ENCODE peak calls at places on chromosomes 2 and 18, in nine cellular contexts. One of them, this sample, is unnamed.

GRCh38 chr2:19361325-19361990 is 3.0 kb upstream of the OSR1 start:
- DNase-seq in kidney tubule cell: no peak
- DNase-seq in fibroblast of lung: peak
- DNase-seq in activated naive CD4-positive, alpha-beta T cell treated with anti-CD3 and anti-CD28 coated beads for 36 hours: peak
- DNase-seq in kidney: peak
- DNase-seq in neural crest cell: no peak
- DNase-seq in occipital lobe: no peak
- DNase-seq in CD8-positive, alpha-beta memory T cell: peak
- DNase-seq in smooth muscle cell of the brain vasculature: no peak
- DNase-seq in this sample: no peak

GRCh38 chr2:181153886-181154285 is 173.5 kb downstream of the UBE2E3 start:
- DNase-seq in kidney tubule cell: no peak
- DNase-seq in fibroblast of lung: peak
- DNase-seq in activated naive CD4-positive, alpha-beta T cell treated with anti-CD3 and anti-CD28 coated beads for 36 hours: no peak
- DNase-seq in kidney: no peak
- DNase-seq in neural crest cell: no peak
- DNase-seq in occipital lobe: no peak
- DNase-seq in CD8-positive, alpha-beta memory T cell: no peak
- DNase-seq in smooth muscle cell of the brain vasculature: no peak
- DNase-seq in this sample: no peak

GRCh38 chr2:44778671-44779476 is 162.6 kb upstream of the SIX3 start:
- DNase-seq in kidney tubule cell: no peak
- DNase-seq in fibroblast of lung: no peak
- DNase-seq in activated naive CD4-positive, alpha-beta T cell treated with anti-CD3 and anti-CD28 coated beads for 36 hours: no peak
- DNase-seq in kidney: no peak
- DNase-seq in neural crest cell: no peak
- DNase-seq in occipital lobe: no peak
- DNase-seq in CD8-positive, alpha-beta memory T cell: no peak
- DNase-seq in smooth muscle cell of the brain vasculature: no peak
- DNase-seq in this sample: no peak

GRCh38 chr2:119231975-119232665 is 8.5 kb downstream of the STEAP3 start:
- DNase-seq in kidney tubule cell: peak
- DNase-seq in fibroblast of lung: peak
- DNase-seq in activated naive CD4-positive, alpha-beta T cell treated with anti-CD3 and anti-CD28 coated beads for 36 hours: peak
- DNase-seq in kidney: no peak
- DNase-seq in neural crest cell: no peak
- DNase-seq in occipital lobe: no peak
- DNase-seq in CD8-positive, alpha-beta memory T cell: no peak
- DNase-seq in smooth muscle cell of the brain vasculature: no peak
- DNase-seq in this sample: no peak

GRCh38 chr2:16508061-16508851 is 157.4 kb downstream of the CYRIA start:
- DNase-seq in kidney tubule cell: peak
- DNase-seq in fibroblast of lung: peak
- DNase-seq in activated naive CD4-positive, alpha-beta T cell treated with anti-CD3 and anti-CD28 coated beads for 36 hours: peak
- DNase-seq in kidney: peak
- DNase-seq in neural crest cell: peak
- DNase-seq in occipital lobe: no peak
- DNase-seq in CD8-positive, alpha-beta memory T cell: no peak
- DNase-seq in smooth muscle cell of the brain vasculature: no peak
- DNase-seq in this sample: peak

GRCh38 chr18:49002045-49002444 is 51.3 kb upstream of the SMAD7 start:
- DNase-seq in kidney tubule cell: no peak
- DNase-seq in fibroblast of lung: no peak
- DNase-seq in activated naive CD4-positive, alpha-beta T cell treated with anti-CD3 and anti-CD28 coated beads for 36 hours: no peak
- DNase-seq in kidney: peak
- DNase-seq in neural crest cell: no peak
- DNase-seq in occipital lobe: no peak
- DNase-seq in CD8-positive, alpha-beta memory T cell: no peak
- DNase-seq in smooth muscle cell of the brain vasculature: no peak
- DNase-seq in this sample: no peak

GRCh38 chr2:11411768-11412448 is 54.1 kb downstream of the E2F6 start:
- DNase-seq in kidney tubule cell: peak
- DNase-seq in fibroblast of lung: peak
- DNase-seq in activated naive CD4-positive, alpha-beta T cell treated with anti-CD3 and anti-CD28 coated beads for 36 hours: peak
- DNase-seq in kidney: no peak
- DNase-seq in neural crest cell: peak
- DNase-seq in occipital lobe: no peak
- DNase-seq in CD8-positive, alpha-beta memory T cell: no peak
- DNase-seq in smooth muscle cell of the brain vasculature: no peak
- DNase-seq in this sample: no peak

GRCh38 chr2:134406716-134407115 is 152.8 kb downstream of the MGAT5 start:
- DNase-seq in kidney tubule cell: no peak
- DNase-seq in fibroblast of lung: no peak
- DNase-seq in activated naive CD4-positive, alpha-beta T cell treated with anti-CD3 and anti-CD28 coated beads for 36 hours: no peak
- DNase-seq in kidney: no peak
- DNase-seq in neural crest cell: no peak
- DNase-seq in occipital lobe: no peak
- DNase-seq in CD8-positive, alpha-beta memory T cell: no peak
- DNase-seq in smooth muscle cell of the brain vasculature: no peak
- DNase-seq in this sample: no peak

GRCh38 chr2:218362606-218363005 is 5.9 kb downstream of the CATIP start:
- DNase-seq in kidney tubule cell: no peak
- DNase-seq in fibroblast of lung: no peak
- DNase-seq in activated naive CD4-positive, alpha-beta T cell treated with anti-CD3 and anti-CD28 coated beads for 36 hours: no peak
- DNase-seq in kidney: no peak
- DNase-seq in neural crest cell: no peak
- DNase-seq in occipital lobe: no peak
- DNase-seq in CD8-positive, alpha-beta memory T cell: no peak
- DNase-seq in smooth muscle cell of the brain vasculature: no peak
- DNase-seq in this sample: no peak

GRCh38 chr2:46827274-46827930 is 88.2 kb downstream of the MCFD2 start:
- DNase-seq in kidney tubule cell: peak
- DNase-seq in fibroblast of lung: no peak
- DNase-seq in activated naive CD4-positive, alpha-beta T cell treated with anti-CD3 and anti-CD28 coated beads for 36 hours: no peak
- DNase-seq in kidney: no peak
- DNase-seq in neural crest cell: no peak
- DNase-seq in occipital lobe: no peak
- DNase-seq in CD8-positive, alpha-beta memory T cell: no peak
- DNase-seq in smooth muscle cell of the brain vasculature: no peak
- DNase-seq in this sample: no peak

GRCh38 chr2:28647682-28648081 is 103.9 kb upstream of the PPP1CB start:
- DNase-seq in kidney tubule cell: no peak
- DNase-seq in fibroblast of lung: no peak
- DNase-seq in activated naive CD4-positive, alpha-beta T cell treated with anti-CD3 and anti-CD28 coated beads for 36 hours: no peak
- DNase-seq in kidney: no peak
- DNase-seq in neural crest cell: no peak
- DNase-seq in occipital lobe: no peak
- DNase-seq in CD8-positive, alpha-beta memory T cell: no peak
- DNase-seq in smooth muscle cell of the brain vasculature: no peak
- DNase-seq in this sample: no peak

GRCh38 chr2:119316066-119316465 is 50.6 kb downstream of the C2orf76 start:
- DNase-seq in kidney tubule cell: no peak
- DNase-seq in fibroblast of lung: no peak
- DNase-seq in activated naive CD4-positive, alpha-beta T cell treated with anti-CD3 and anti-CD28 coated beads for 36 hours: no peak
- DNase-seq in kidney: no peak
- DNase-seq in neural crest cell: no peak
- DNase-seq in occipital lobe: no peak
- DNase-seq in CD8-positive, alpha-beta memory T cell: no peak
- DNase-seq in smooth muscle cell of the brain vasculature: no peak
- DNase-seq in this sample: no peak

GRCh38 chr2:189676471-189676870 is 2.0 kb downstream of the ANKAR start:
- DNase-seq in kidney tubule cell: no peak
- DNase-seq in fibroblast of lung: peak
- DNase-seq in activated naive CD4-positive, alpha-beta T cell treated with anti-CD3 and anti-CD28 coated beads for 36 hours: no peak
- DNase-seq in kidney: no peak
- DNase-seq in neural crest cell: no peak
- DNase-seq in occipital lobe: no peak
- DNase-seq in CD8-positive, alpha-beta memory T cell: no peak
- DNase-seq in smooth muscle cell of the brain vasculature: no peak
- DNase-seq in this sample: no peak

GRCh38 chr2:48713647-48714046 is 41.9 kb downstream of the LHCGR start:
- DNase-seq in kidney tubule cell: no peak
- DNase-seq in fibroblast of lung: peak
- DNase-seq in activated naive CD4-positive, alpha-beta T cell treated with anti-CD3 and anti-CD28 coated beads for 36 hours: no peak
- DNase-seq in kidney: no peak
- DNase-seq in neural crest cell: no peak
- DNase-seq in occipital lobe: no peak
- DNase-seq in CD8-positive, alpha-beta memory T cell: no peak
- DNase-seq in smooth muscle cell of the brain vasculature: no peak
- DNase-seq in this sample: no peak

GRCh38 chr18:54923339-54923956 is 35.8 kb downstream of the CCDC68 start:
- DNase-seq in kidney tubule cell: no peak
- DNase-seq in fibroblast of lung: no peak
- DNase-seq in activated naive CD4-positive, alpha-beta T cell treated with anti-CD3 and anti-CD28 coated beads for 36 hours: no peak
- DNase-seq in kidney: no peak
- DNase-seq in neural crest cell: no peak
- DNase-seq in occipital lobe: no peak
- DNase-seq in CD8-positive, alpha-beta memory T cell: no peak
- DNase-seq in smooth muscle cell of the brain vasculature: no peak
- DNase-seq in this sample: no peak